ENCODE peak calls at places on chromosomes 13 and 19, in eight cellular contexts. One of them, this sample, is unnamed.

GRCh38 chr19:862529-863304 is 3.3 kb downstream of the CFD start:
- DNase-seq in tibial artery: peak; percentile 80
- DNase-seq in tibial nerve: peak; percentile 68
- DNase-seq in AG04450: no peak
- DNase-seq in neural progenitor cell: peak; percentile 88
- DNase-seq in A549: no peak
- DNase-seq in breast epithelium: peak; percentile 67
- DNase-seq in fibroblast of lung: peak; percentile 37
- DNase-seq in this sample: peak; percentile 62

GRCh38 chr19:3862826-3863500 is 5.9 kb downstream of the ZFR2 start:
- DNase-seq in tibial artery: no peak
- DNase-seq in tibial nerve: no peak
- DNase-seq in AG04450: no peak
- DNase-seq in neural progenitor cell: no peak
- DNase-seq in A549: no peak
- DNase-seq in breast epithelium: no peak
- DNase-seq in fibroblast of lung: no peak
- DNase-seq in this sample: no peak

GRCh38 chr19:45981350-45981749 is 7.7 kb upstream of the NOVA2 start:
- DNase-seq in tibial artery: no peak
- DNase-seq in tibial nerve: no peak
- DNase-seq in AG04450: no peak
- DNase-seq in neural progenitor cell: no peak
- DNase-seq in A549: no peak
- DNase-seq in breast epithelium: no peak
- DNase-seq in fibroblast of lung: peak; percentile 57
- DNase-seq in this sample: no peak

GRCh38 chr13:21579754-21580316 is 24.1 kb downstream of the MICU2 start:
- DNase-seq in tibial artery: no peak
- DNase-seq in tibial nerve: no peak
- DNase-seq in AG04450: no peak
- DNase-seq in neural progenitor cell: no peak
- DNase-seq in A549: no peak
- DNase-seq in breast epithelium: no peak
- DNase-seq in fibroblast of lung: peak; percentile 11
- DNase-seq in this sample: no peak

GRCh38 chr19:41424335-41425173 is 2.6 kb downstream of the B3GNT8 start:
- DNase-seq in tibial artery: no peak
- DNase-seq in tibial nerve: no peak
- DNase-seq in AG04450: no peak
- DNase-seq in neural progenitor cell: no peak
- DNase-seq in A549: no peak
- DNase-seq in breast epithelium: no peak
- DNase-seq in fibroblast of lung: no peak
- DNase-seq in this sample: no peak

GRCh38 chr19:33395561-33396550 is 22.3 kb downstream of the CEBPG start:
- DNase-seq in tibial artery: peak; percentile 72
- DNase-seq in tibial nerve: peak; percentile 59
- DNase-seq in AG04450: no peak
- DNase-seq in neural progenitor cell: no peak
- DNase-seq in A549: no peak
- DNase-seq in breast epithelium: no peak
- DNase-seq in fibroblast of lung: peak; percentile 49
- DNase-seq in this sample: peak; percentile 80

GRCh38 chr19:36962346-36962745 is 46.2 kb downstream of the ZNF568 start:
- DNase-seq in tibial artery: no peak
- DNase-seq in tibial nerve: no peak
- DNase-seq in AG04450: no peak
- DNase-seq in neural progenitor cell: no peak
- DNase-seq in A549: no peak
- DNase-seq in breast epithelium: no peak
- DNase-seq in fibroblast of lung: no peak
- DNase-seq in this sample: no peak

GRCh38 chr13:54194233-54195024 is 1165.8 kb downstream of the OLFM4 start:
- DNase-seq in tibial artery: no peak
- DNase-seq in tibial nerve: no peak
- DNase-seq in AG04450: no peak
- DNase-seq in neural progenitor cell: no peak
- DNase-seq in A549: no peak
- DNase-seq in breast epithelium: no peak
- DNase-seq in fibroblast of lung: no peak
- DNase-seq in this sample: no peak

GRCh38 chr13:49023441-49023840 is 47.7 kb downstream of the FNDC3A start:
- DNase-seq in tibial artery: no peak
- DNase-seq in tibial nerve: no peak
- DNase-seq in AG04450: peak; percentile 32
- DNase-seq in neural progenitor cell: no peak
- DNase-seq in A549: no peak
- DNase-seq in breast epithelium: no peak
- DNase-seq in fibroblast of lung: peak; percentile 88
- DNase-seq in this sample: no peak

GRCh38 chr13:30796132-30796832 is 60.9 kb downstream of the ALOX5AP start:
- DNase-seq in tibial artery: no peak
- DNase-seq in tibial nerve: no peak
- DNase-seq in AG04450: no peak
- DNase-seq in neural progenitor cell: no peak
- DNase-seq in A549: peak; percentile 25
- DNase-seq in breast epithelium: peak; percentile 68
- DNase-seq in fibroblast of lung: peak; percentile 80
- DNase-seq in this sample: no peak

GRCh38 chr19:3611841-3612240 is 5.2 kb upstream of the TBXA2R start:
- DNase-seq in tibial artery: no peak
- DNase-seq in tibial nerve: no peak
- DNase-seq in AG04450: no peak
- DNase-seq in neural progenitor cell: no peak
- DNase-seq in A549: no peak
- DNase-seq in breast epithelium: no peak
- DNase-seq in fibroblast of lung: no peak
- DNase-seq in this sample: no peak

GRCh38 chr19:10896851-10897526 is 25.6 kb downstream of the CARM1 start:
- DNase-seq in tibial artery: no peak
- DNase-seq in tibial nerve: no peak
- DNase-seq in AG04450: peak; percentile 34
- DNase-seq in neural progenitor cell: no peak
- DNase-seq in A549: no peak
- DNase-seq in breast epithelium: no peak
- DNase-seq in fibroblast of lung: no peak
- DNase-seq in this sample: no peak

GRCh38 chr13:75482820-75483079 is 781 bp upstream of the TBC1D4 start:
- DNase-seq in tibial artery: no peak
- DNase-seq in tibial nerve: no peak
- DNase-seq in AG04450: no peak
- DNase-seq in neural progenitor cell: no peak
- DNase-seq in A549: no peak
- DNase-seq in breast epithelium: no peak
- DNase-seq in fibroblast of lung: no peak
- DNase-seq in this sample: no peak

GRCh38 chr13:75486146-75486545 is 4.2 kb upstream of the TBC1D4 start:
- DNase-seq in tibial artery: no peak
- DNase-seq in tibial nerve: no peak
- DNase-seq in AG04450: no peak
- DNase-seq in neural progenitor cell: peak; percentile 3
- DNase-seq in A549: peak; percentile 11
- DNase-seq in breast epithelium: no peak
- DNase-seq in fibroblast of lung: peak; percentile 33
- DNase-seq in this sample: no peak

GRCh38 chr13:75485286-75486062 is 3.5 kb upstream of the TBC1D4 start:
- DNase-seq in tibial artery: no peak
- DNase-seq in tibial nerve: no peak
- DNase-seq in AG04450: no peak
- DNase-seq in neural progenitor cell: no peak
- DNase-seq in A549: peak; percentile 3
- DNase-seq in breast epithelium: peak; percentile 56
- DNase-seq in fibroblast of lung: peak; percentile 93
- DNase-seq in this sample: no peak

GRCh38 chr13:75489502-75490263 is 7.7 kb upstream of the TBC1D4 start:
- DNase-seq in tibial artery: no peak
- DNase-seq in tibial nerve: no peak
- DNase-seq in AG04450: peak; percentile 15
- DNase-seq in neural progenitor cell: no peak
- DNase-seq in A549: no peak
- DNase-seq in breast epithelium: no peak
- DNase-seq in fibroblast of lung: peak; percentile 79
- DNase-seq in this sample: no peak

DNA sequence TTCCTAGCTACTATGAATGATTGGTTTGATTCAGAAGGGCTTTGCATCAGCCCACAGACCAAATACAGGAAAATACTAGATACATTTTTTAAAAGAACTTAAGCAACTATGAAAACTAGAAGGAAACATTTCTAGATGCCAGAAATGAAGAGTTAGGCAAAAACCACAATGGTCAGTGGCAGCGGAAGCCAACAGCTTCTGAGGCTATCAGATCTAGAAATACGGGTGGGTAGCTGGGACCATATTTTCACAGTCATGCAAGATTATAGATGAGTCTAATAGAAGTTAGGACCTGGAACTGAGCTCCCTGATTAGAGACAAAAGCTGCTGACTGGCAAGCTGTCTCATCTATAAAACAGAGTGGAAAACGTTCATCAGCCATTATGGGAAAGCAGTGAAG is 4.7 kb upstream of the TBC1D4 start:
- DNase-seq in tibial artery: no peak
- DNase-seq in tibial nerve: no peak
- DNase-seq in AG04450: no peak
- DNase-seq in neural progenitor cell: no peak
- DNase-seq in A549: no peak
- DNase-seq in breast epithelium: no peak
- DNase-seq in fibroblast of lung: peak; percentile 57
- DNase-seq in this sample: no peak
- H3K27ac ChIP-seq in tibial artery: no peak overlapping the region
- H3K27ac ChIP-seq in tibial nerve: no peak overlapping the region
- H3K27ac ChIP-seq in AG04450: no peak overlapping the region
- H3K27ac ChIP-seq in neural progenitor cell: no peak overlapping the region
- H3K27ac ChIP-seq in A549: peak overlapping the region; percentile 89
- H3K27ac ChIP-seq in breast epithelium: peak overlapping the region; percentile 73
- H3K27ac ChIP-seq in fibroblast of lung: no peak overlapping the region
- H3K27ac ChIP-seq in this sample: no peak overlapping the region

GRCh38 chr19:12695090-12695489 is 1.3 kb downstream of the FBXW9 start:
- DNase-seq in tibial artery: no peak
- DNase-seq in tibial nerve: no peak
- DNase-seq in AG04450: no peak
- DNase-seq in neural progenitor cell: no peak
- DNase-seq in A549: no peak
- DNase-seq in breast epithelium: no peak
- DNase-seq in fibroblast of lung: no peak
- DNase-seq in this sample: no peak

GRCh38 chr19:12696366-12697335 is at the start of gene FBXW9:
- DNase-seq in tibial artery: peak; percentile 96
- DNase-seq in tibial nerve: peak; percentile 97
- DNase-seq in AG04450: peak; percentile 88
- DNase-seq in neural progenitor cell: peak; percentile 96
- DNase-seq in A549: peak; percentile 85
- DNase-seq in breast epithelium: peak; percentile 96
- DNase-seq in fibroblast of lung: peak; percentile 94
- DNase-seq in this sample: peak; percentile 97

GRCh38 chr19:12694641-12695040 is 1.8 kb downstream of the FBXW9 start:
- DNase-seq in tibial artery: no peak
- DNase-seq in tibial nerve: no peak
- DNase-seq in AG04450: no peak
- DNase-seq in neural progenitor cell: no peak
- DNase-seq in A549: no peak
- DNase-seq in breast epithelium: no peak
- DNase-seq in fibroblast of lung: no peak
- DNase-seq in this sample: no peak

GRCh38 chr19:12695514-12695913 is 917 bp downstream of the FBXW9 start:
- DNase-seq in tibial artery: no peak
- DNase-seq in tibial nerve: no peak
- DNase-seq in AG04450: no peak
- DNase-seq in neural progenitor cell: no peak
- DNase-seq in A549: no peak
- DNase-seq in breast epithelium: no peak
- DNase-seq in fibroblast of lung: no peak
- DNase-seq in this sample: no peak

DNA sequence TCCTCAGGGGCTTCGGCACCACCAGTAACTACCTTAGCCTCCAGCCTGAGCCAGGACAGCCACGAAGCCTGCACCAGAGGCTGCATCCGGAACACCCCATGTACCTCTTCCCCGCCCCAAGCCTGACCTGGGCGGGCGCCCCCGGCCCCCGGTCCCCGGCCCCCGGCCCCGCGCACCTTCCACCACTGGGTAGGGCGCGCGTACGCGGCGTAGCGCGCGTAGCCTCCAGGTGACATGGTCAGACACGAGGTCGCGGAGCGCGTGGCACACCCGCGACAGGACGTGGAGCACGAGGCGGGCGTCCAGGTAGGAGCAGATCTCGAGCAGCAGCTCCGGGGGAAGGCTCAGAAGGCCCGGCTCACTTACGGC is 450 bp downstream of the FBXW9 start:
- DNase-seq in tibial artery: no peak
- DNase-seq in tibial nerve: no peak
- DNase-seq in AG04450: no peak
- DNase-seq in neural progenitor cell: no peak
- DNase-seq in A549: peak; percentile 10
- DNase-seq in breast epithelium: no peak
- DNase-seq in fibroblast of lung: no peak
- DNase-seq in this sample: no peak
- H3K27ac ChIP-seq in tibial artery: peak overlapping the region; percentile 83
- H3K27ac ChIP-seq in tibial nerve: no peak overlapping the region
- H3K27ac ChIP-seq in AG04450: no peak overlapping the region
- H3K27ac ChIP-seq in neural progenitor cell: no peak overlapping the region
- H3K27ac ChIP-seq in A549: peak overlapping the region; percentile 91
- H3K27ac ChIP-seq in breast epithelium: peak overlapping the region; percentile 88
- H3K27ac ChIP-seq in fibroblast of lung: peak overlapping the region; percentile 73
- H3K27ac ChIP-seq in this sample: peak overlapping the region; percentile 89

DNA sequence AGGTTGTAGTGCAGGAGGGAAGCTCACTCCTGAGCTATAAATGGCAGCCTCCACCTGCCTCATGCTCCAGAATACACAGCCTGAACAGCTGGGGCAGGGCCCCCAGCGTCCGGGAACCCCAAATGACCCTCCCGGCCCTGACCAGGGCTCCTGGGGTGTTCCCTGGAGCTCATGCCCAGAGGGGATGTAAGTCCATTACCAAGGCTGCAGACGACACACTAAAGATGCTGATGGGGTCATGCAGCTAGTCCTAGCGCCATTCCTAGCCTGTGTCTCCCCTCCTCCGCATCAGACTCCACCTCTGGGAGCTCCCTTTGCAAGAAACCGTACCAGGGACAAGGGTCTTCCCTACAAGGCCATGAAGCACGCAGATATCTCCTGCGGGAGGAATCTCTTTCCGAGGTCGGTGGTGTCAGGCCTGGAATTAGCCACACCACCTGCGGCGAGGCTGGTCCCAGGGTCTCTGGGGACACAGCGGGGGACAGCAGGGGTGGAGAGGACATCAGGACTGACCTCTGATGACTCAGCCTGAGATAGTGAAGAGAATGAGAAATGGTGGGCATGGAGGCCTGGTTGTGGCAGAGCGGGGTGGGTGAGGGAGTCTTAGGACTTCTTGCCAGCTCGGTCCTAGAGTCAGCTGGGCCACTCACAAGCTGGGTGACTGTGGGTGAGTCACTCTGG is 11.9 kb upstream of the TPM4 start:
- DNase-seq in tibial artery: no peak
- DNase-seq in tibial nerve: no peak
- DNase-seq in AG04450: no peak
- DNase-seq in neural progenitor cell: no peak
- DNase-seq in A549: no peak
- DNase-seq in breast epithelium: no peak
- DNase-seq in fibroblast of lung: no peak
- DNase-seq in this sample: no peak
- H3K27ac ChIP-seq in tibial artery: peak overlapping the region; percentile 100
- H3K27ac ChIP-seq in tibial nerve: no peak overlapping the region
- H3K27ac ChIP-seq in AG04450: peak overlapping the region; percentile 47
- H3K27ac ChIP-seq in neural progenitor cell: no peak overlapping the region
- H3K27ac ChIP-seq in A549: no peak overlapping the region
- H3K27ac ChIP-seq in breast epithelium: peak overlapping the region; percentile 60
- H3K27ac ChIP-seq in fibroblast of lung: peak overlapping the region; percentile 68
- H3K27ac ChIP-seq in this sample: peak overlapping the region; percentile 100

GRCh38 chr13:28463481-28463880 is 31.4 kb downstream of the FLT1 start:
- DNase-seq in tibial artery: no peak
- DNase-seq in tibial nerve: no peak
- DNase-seq in AG04450: no peak
- DNase-seq in neural progenitor cell: no peak
- DNase-seq in A549: no peak
- DNase-seq in breast epithelium: no peak
- DNase-seq in fibroblast of lung: no peak
- DNase-seq in this sample: no peak
- H3K27ac ChIP-seq in tibial artery: no peak overlapping the region
- H3K27ac ChIP-seq in tibial nerve: no peak overlapping the region
- H3K27ac ChIP-seq in AG04450: no peak overlapping the region
- H3K27ac ChIP-seq in neural progenitor cell: no peak overlapping the region
- H3K27ac ChIP-seq in A549: no peak overlapping the region
- H3K27ac ChIP-seq in breast epithelium: no peak overlapping the region
- H3K27ac ChIP-seq in fibroblast of lung: no peak overlapping the region
- H3K27ac ChIP-seq in this sample: no peak overlapping the region